ENCODE peak calls at places on chromosomes 6 and 20, in four cellular contexts. J, A, C and Y are unnamed samples.

GRCh38 chr6:166784691-166785090 is 157.6 kb upstream of the RPS6KA2 start:
- DNase-seq in A (no peak), C (no peak), J (no peak), Y (no peak)

GRCh38 chr6:152595507-152595906 is 41.7 kb downstream of the SYNE1 start:
- DNase-seq in J (no peak), A (peak), C (no peak), Y (peak)

GRCh38 chr6:116461563-116462507 is 660 bp downstream of the CALHM6 start:
- DNase-seq in A (no peak), J (peak), C (peak), Y (no peak)

GRCh38 chr6:98957440-98957839 is 9.7 kb upstream of the FBXL4 start:
- DNase-seq in C (no peak), J (no peak), A (peak), Y (peak)

GRCh38 chr20:20668639-20669038 is 43.8 kb downstream of the RALGAPA2 start:
- DNase-seq in C (no peak), J (no peak), A (peak), Y (no peak)

GRCh38 chr20:381581-382290 is 1.2 kb downstream of the TRIB3 start:
- DNase-seq in J (peak), C (peak), A (peak), Y (peak)

GRCh38 chr20:46681032-46681854 is 8.0 kb downstream of the TP53RK start:
- DNase-seq in J (peak), C (no peak), A (peak), Y (peak)

GRCh38 chr20:2652724-2653510 is 485 bp downstream of the NOP56 start:
- DNase-seq in C (no peak), J (no peak), A (no peak), Y (peak)

GRCh38 chr6:99592900-99593299 is 13.7 kb upstream of the PRDM13 start:
- DNase-seq in C (no peak), A (no peak), J (no peak), Y (no peak)

GRCh38 chr20:23358923-23359572 is 2.9 kb upstream of the GZF1 start:
- DNase-seq in J (no peak), C (no peak), A (peak), Y (no peak)

GRCh38 chr6:125363360-125364121 is 61.8 kb upstream of the HDDC2 start:
- DNase-seq in A (peak), C (peak), J (peak), Y (no peak)

GRCh38 chr6:29414588-29414987 is at the start of gene OR12D1:
- DNase-seq in A (peak), C (no peak), J (no peak), Y (peak)

GRCh38 chr6:137019476-137020272 is 25.1 kb downstream of the IL20RA start:
- DNase-seq in C (no peak), J (no peak), A (no peak), Y (no peak)

GRCh38 chr6:83192456-83192855 is 609 bp downstream of the PGM3 start:
- DNase-seq in A (no peak), C (no peak), J (no peak), Y (peak)